ENCODE peak calls at places on chromosome 18, in nine cellular contexts. E, J, B, S, W, D, G, M and X are unnamed samples. For H3K4me1, the result is how much of the 10 kb centered on the place peaks cover.

GRCh38 chr18:34222396-34223163 is 2.1 kb downstream of the NOL4 start:
- DNase-seq in E (peak), J (peak), B (peak), S (no peak), W (peak), D (peak), G (no peak), M (peak), X (peak)

GRCh38 chr18:72742002-72742401 is 125.8 kb downstream of the NETO1 start:
- DNase-seq in E (no peak), J (no peak), B (no peak), S (no peak), W (no peak), D (no peak), G (no peak), M (no peak), X (no peak)

GRCh38 chr18:26457195-26457594 is 91.2 kb downstream of the KCTD1 start:
- DNase-seq in E (no peak), J (no peak), B (no peak), S (no peak), W (no peak), D (peak), G (no peak), M (no peak), X (no peak)

GRCh38 chr18:27728659-27729058 is 448.3 kb downstream of the CDH2 start:
- DNase-seq in E (no peak), J (no peak), B (no peak), S (no peak), W (no peak), D (no peak), G (no peak), M (no peak), X (no peak)

GRCh38 chr18:53906681-53907080 is 317.8 kb downstream of the MBD2 start:
- DNase-seq in E (no peak), J (no peak), B (no peak), S (no peak), W (no peak), D (no peak), G (no peak), M (no peak), X (no peak)

GRCh38 chr18:74880706-74881289 is 283.1 kb downstream of the ZNF407 start:
- DNase-seq in E (no peak), J (no peak), B (no peak), S (no peak), W (no peak), D (no peak), G (no peak), M (no peak), X (no peak)

GRCh38 chr18:38751897-38752296 is 1186.3 kb upstream of the CELF4 start:
- DNase-seq in E (no peak), J (no peak), B (no peak), S (no peak), W (no peak), D (no peak), G (no peak), M (no peak), X (no peak)

GRCh38 chr18:74905245-74905644 is 303.7 kb downstream of the PTGR3 start:
- DNase-seq in E (no peak), J (no peak), B (no peak), S (no peak), W (no peak), D (no peak), G (no peak), M (no peak), X (no peak)

GRCh38 chr18:55875330-55875933 is 287.4 kb upstream of the TCF4 start:
- DNase-seq in E (no peak), J (no peak), B (no peak), S (no peak), W (no peak), D (peak), G (no peak), M (no peak), X (no peak)

GRCh38 chr18:62318613-62319012 is 6.5 kb upstream of the TNFRSF11A start:
- DNase-seq in E (no peak), J (no peak), B (no peak), S (no peak), W (no peak), D (no peak), G (no peak), M (no peak), X (no peak)

GRCh38 chr18:4750392-4751346 is 295.6 kb upstream of the DLGAP1 start:
- DNase-seq in E (no peak), J (no peak), B (no peak), S (no peak), W (no peak), D (no peak), G (no peak), M (no peak), X (no peak)

GRCh38 chr18:74849316-74849715 is 251.6 kb downstream of the ZNF407 start:
- DNase-seq in E (no peak), J (no peak), B (no peak), S (no peak), W (no peak), D (no peak), G (no peak), M (no peak), X (peak)

GRCh38 chr18:7987284-7987976 is 420.3 kb downstream of the PTPRM start:
- DNase-seq in E (no peak), J (no peak), B (no peak), S (no peak), W (no peak), D (no peak), G (no peak), M (no peak), X (no peak)

GRCh38 chr18:25289040-25289631 is 62.8 kb downstream of the ZNF521 start:
- DNase-seq in E (no peak), J (no peak), B (no peak), S (no peak), W (no peak), D (peak), G (no peak), M (no peak), X (no peak)

GRCh38 chr18:70373062-70373519 is 84.2 kb downstream of the SOCS6 start:
- DNase-seq in E (no peak), J (no peak), B (no peak), S (no peak), W (no peak), D (peak), G (peak), M (no peak), X (no peak)

GRCh38 chr18:49527631-49528327 is 34.1 kb upstream of the LIPG start:
- DNase-seq in E (no peak), J (no peak), B (no peak), S (no peak), W (no peak), D (peak), G (no peak), M (no peak), X (no peak)

GRCh38 chr18:59990121-59990818 is 90.5 kb downstream of the PMAIP1 start:
- DNase-seq in E (no peak), J (no peak), B (no peak), S (no peak), W (no peak), D (no peak), G (no peak), M (no peak), X (no peak)

GRCh38 chr18:74083071-74083954 is 64.3 kb downstream of the FBXO15 start:
- DNase-seq in E (no peak), J (no peak), B (no peak), S (no peak), W (no peak), D (no peak), G (no peak), M (no peak), X (no peak)

GRCh38 chr18:6013101-6013790 is 117.9 kb upstream of the TMEM200C start:
- DNase-seq in E (no peak), J (no peak), B (no peak), S (no peak), W (no peak), D (no peak), G (no peak), M (no peak), X (no peak)

GRCh38 chr18:3594760-3595241 is 144.8 kb downstream of the TGIF1 start:
- DNase-seq in E (no peak), J (peak), B (peak), S (no peak), W (no peak), D (peak), G (no peak), M (no peak), X (no peak)

GRCh38 chr18:55861266-55861665 is 273.3 kb upstream of the TCF4 start:
- DNase-seq in E (no peak), J (peak), B (no peak), S (no peak), W (no peak), D (peak), G (no peak), M (no peak), X (no peak)

GRCh38 chr18:71028285-71028762 is 739.5 kb downstream of the SOCS6 start:
- DNase-seq in E (no peak), J (peak), B (no peak), S (no peak), W (no peak), D (peak), G (no peak), M (no peak), X (no peak)

GRCh38 chr18:48452863-48453323 is 43.7 kb upstream of the ZBTB7C start:
- DNase-seq in E (peak), J (no peak), B (no peak), S (peak), W (no peak), D (no peak), G (no peak), M (no peak), X (peak)

GRCh38 chr18:34978953-34979608 is 62.1 kb upstream of the MAPRE2 start:
- DNase-seq in E (peak), J (peak), B (peak), S (peak), W (peak), D (peak), G (peak), M (no peak), X (peak)

GRCh38 chr18:23964282-23965238 is 50.0 kb upstream of the TTC39C start:
- DNase-seq in E (no peak), J (no peak), B (no peak), S (no peak), W (no peak), D (peak), G (peak), M (no peak), X (no peak)

GRCh38 chr18:77250501-77250925 is 865 bp downstream of the GALR1 start:
- DNase-seq in E (no peak), J (no peak), B (no peak), S (no peak), W (no peak), D (peak), G (no peak), M (no peak), X (peak)

GRCh38 chr18:28961669-28962228 is 784.8 kb upstream of the CDH2 start:
- DNase-seq in E (no peak), J (peak), B (no peak), S (no peak), W (no peak), D (peak), G (peak), M (no peak), X (no peak)

GRCh38 chr18:22465859-22466602 is 48.3 kb upstream of the CTAGE1 start:
- DNase-seq in E (no peak), J (peak), B (peak), S (no peak), W (no peak), D (peak), G (peak), M (no peak), X (no peak)

GRCh38 chr18:76557026-76557575 is 62.1 kb upstream of the ZNF516 start:
- DNase-seq in E (no peak), J (no peak), B (no peak), S (no peak), W (no peak), D (no peak), G (no peak), M (peak), X (no peak)

DNA sequence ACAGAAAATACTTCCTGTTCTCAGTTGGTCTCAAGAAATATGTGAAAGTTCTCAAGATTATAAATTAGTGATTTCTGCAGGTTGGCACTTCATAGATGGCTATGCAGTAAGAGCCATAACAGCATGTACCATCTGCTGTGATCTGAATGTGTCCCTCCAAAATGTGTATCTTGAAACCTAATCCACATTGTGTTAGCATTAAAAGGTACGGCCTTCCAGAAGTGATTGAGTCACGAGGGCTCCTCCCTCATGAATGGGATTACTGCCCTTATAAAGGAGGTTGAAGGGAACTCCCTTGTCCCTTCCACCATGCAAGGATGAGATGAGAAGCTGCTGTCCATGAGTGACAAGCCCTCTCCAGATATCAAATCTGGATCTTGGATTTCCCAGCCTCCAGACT is 45.0 kb downstream of the METTL4 start:
- DNase-seq in E (no peak), J (no peak), B (no peak), S (no peak), W (no peak), D (no peak), G (no peak), M (no peak), X (no peak)
- H3K27ac ChIP-seq in E (no peak), J (no peak), B (no peak), S (no peak), W (no peak), D (no peak), G (no peak), M (no peak), X (no peak)

DNA sequence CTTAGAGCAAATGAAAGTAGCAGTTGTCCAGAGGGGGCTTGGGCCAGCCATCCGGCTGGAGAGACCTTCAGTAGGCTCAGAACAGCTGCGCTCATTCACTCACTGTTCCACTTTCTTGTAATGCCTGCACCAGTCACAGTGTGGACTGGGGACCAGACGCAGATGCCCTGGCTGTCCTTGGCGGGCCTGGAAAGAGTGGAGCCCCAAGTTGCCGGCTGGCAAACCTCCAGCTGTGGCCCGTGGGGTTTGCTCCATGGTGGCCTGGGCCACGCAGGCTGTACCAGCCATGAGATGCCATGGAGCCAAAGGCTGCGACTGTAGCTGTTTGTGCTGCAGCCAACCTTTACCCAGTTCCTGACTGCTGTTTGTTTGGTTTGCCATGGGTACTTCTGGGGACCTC is 21.0 kb downstream of the LDLRAD4 start:
- DNase-seq in E (no peak), J (no peak), B (no peak), S (no peak), W (peak), D (no peak), G (no peak), M (no peak), X (no peak)
- H3K4me1 ChIP-seq in E (under half), J (under half), B (under half), S (under half), W (under half), D (under half), G (under half), M (under half), X (under half)

GRCh38 chr18:58139627-58140026 is 95.6 kb downstream of the NEDD4L start:
- DNase-seq in E (no peak), J (no peak), B (no peak), S (no peak), W (no peak), D (peak), G (no peak), M (no peak), X (no peak)
- H3K27ac ChIP-seq in E (no peak), J (no peak), B (no peak), S (no peak), W (no peak), D (no peak), G (no peak), M (no peak), X (peak)

GRCh38 chr18:9824862-9825479 is 60.8 kb upstream of the TXNDC2 start:
- DNase-seq in E (no peak), J (no peak), B (no peak), S (no peak), W (no peak), D (no peak), G (no peak), M (no peak), X (no peak)
- H3K4me1 ChIP-seq in E (under half), J (under half), B (half or more), S (under half), W (under half), D (under half), G (half or more), M (under half), X (under half)

GRCh38 chr18:58286793-58287625 is 243.0 kb downstream of the NEDD4L start:
- DNase-seq in E (no peak), J (no peak), B (no peak), S (no peak), W (no peak), D (no peak), G (no peak), M (no peak), X (no peak)
- H3K27ac ChIP-seq in E (peak), J (no peak), B (no peak), S (no peak), W (no peak), D (no peak), G (no peak), M (peak), X (peak)

GRCh38 chr18:79980585-79980984 is 7.8 kb downstream of the TXNL4A start:
- DNase-seq in E (no peak), J (no peak), B (no peak), S (no peak), W (no peak), D (no peak), G (no peak), M (no peak), X (no peak)
- H3K4me1 ChIP-seq in E (under half), J (under half), B (under half), S (under half), W (under half), D (under half), G (under half), M (under half), X (under half)

GRCh38 chr18:32761231-32761785 is 11.5 kb downstream of the KLHL14 start:
- DNase-seq in E (no peak), J (no peak), B (no peak), S (no peak), W (no peak), D (no peak), G (no peak), M (no peak), X (no peak)

GRCh38 chr18:32763306-32763705 is 9.5 kb downstream of the KLHL14 start:
- DNase-seq in E (no peak), J (no peak), B (no peak), S (no peak), W (no peak), D (peak), G (no peak), M (no peak), X (no peak)

GRCh38 chr18:32767400-32767799 is 5.4 kb downstream of the KLHL14 start:
- DNase-seq in E (no peak), J (no peak), B (no peak), S (no peak), W (no peak), D (no peak), G (no peak), M (no peak), X (no peak)

GRCh38 chr18:32768646-32769206 is 4.1 kb downstream of the KLHL14 start:
- DNase-seq in E (no peak), J (no peak), B (no peak), S (no peak), W (no peak), D (no peak), G (no peak), M (no peak), X (no peak)

DNA sequence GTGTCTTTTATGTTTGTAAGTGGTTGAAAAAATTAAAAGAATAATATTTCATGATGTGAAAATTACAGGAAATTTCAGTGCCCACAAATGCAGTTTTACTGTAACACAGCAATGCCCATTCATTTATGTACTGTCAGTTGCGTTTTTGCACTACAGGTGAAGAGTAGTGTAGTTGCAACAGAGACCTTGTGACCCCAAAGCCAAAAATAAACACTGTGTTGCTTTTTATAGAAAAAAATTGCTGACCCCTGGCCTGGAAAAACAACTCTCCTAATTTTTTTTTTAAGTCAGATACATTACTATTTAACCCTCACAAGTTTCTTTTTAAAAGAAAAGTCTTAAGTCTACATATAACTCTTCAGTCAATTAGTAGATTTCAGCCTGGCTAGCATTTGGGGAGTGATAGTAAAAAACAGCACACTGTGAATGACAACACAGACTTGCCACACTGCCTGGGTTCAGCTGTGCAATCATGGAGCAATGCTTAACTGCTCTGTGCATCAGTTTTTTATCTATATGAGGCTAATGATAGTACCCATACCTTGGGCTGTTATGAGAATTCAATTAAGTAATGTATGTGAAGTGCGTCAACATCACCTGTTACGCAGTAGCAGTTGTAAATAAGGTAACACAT is 8.1 kb downstream of the KLHL14 start:
- DNase-seq in E (no peak), J (no peak), B (no peak), S (no peak), W (no peak), D (no peak), G (no peak), M (no peak), X (no peak)
- H3K27ac ChIP-seq in E (no peak), J (no peak), B (no peak), S (no peak), W (no peak), D (no peak), G (no peak), M (no peak), X (no peak)

GRCh38 chr18:57772387-57772799 is 30.7 kb downstream of the ATP8B1 start:
- DNase-seq in E (peak), J (peak), B (no peak), S (no peak), W (no peak), D (no peak), G (no peak), M (no peak), X (no peak)
- H3K4me1 ChIP-seq in E (under half), J (half or more), B (under half), S (under half), W (under half), D (under half), G (half or more), M (half or more), X (under half)

GRCh38 chr18:46071615-46071893 is 506 bp downstream of the PSTPIP2 start:
- DNase-seq in E (no peak), J (no peak), B (no peak), S (no peak), W (no peak), D (no peak), G (no peak), M (no peak), X (no peak)
- H3K27ac ChIP-seq in E (peak), J (peak), B (no peak), S (no peak), W (peak), D (no peak), G (peak), M (no peak), X (no peak)